ENCODE peak calls at places on chromosomes 13 and 19, in four cellular contexts. I, R, L and U are unnamed samples. For H3K4me1 and H3K9me3, the result is how much of the 10 kb centered on the place peaks cover.

GRCh38 chr19:51808333-51808986 is 13.5 kb downstream of the FPR3 start:
- DNase-seq in I (no peak), R (no peak), L (no peak), U (no peak)

GRCh38 chr13:106274551-106275208 is 260.8 kb downstream of the EFNB2 start:
- DNase-seq in I (no peak), R (no peak), L (no peak), U (no peak)

GRCh38 chr19:8503506-8503905 is 1.1 kb upstream of the PRAM1 start:
- DNase-seq in I (peak), R (peak), L (no peak), U (no peak)

GRCh38 chr13:43054803-43055802 is 31.7 kb downstream of the DNAJC15 start:
- DNase-seq in I (no peak), R (no peak), L (no peak), U (no peak)

GRCh38 chr13:50406831-50407230 is 391.6 kb downstream of the KCNRG start:
- DNase-seq in I (no peak), R (no peak), L (no peak), U (no peak)

GRCh38 chr19:1929051-1929742 is 11.8 kb upstream of the CSNK1G2 start:
- DNase-seq in I (peak), R (peak), L (peak), U (peak)

GRCh38 chr19:535017-535835 is 3.7 kb downstream of the CDC34 start:
- DNase-seq in I (no peak), R (no peak), L (no peak), U (no peak)

GRCh38 chr19:43799502-43800142 is 2.6 kb downstream of the LYPD5 start:
- DNase-seq in I (no peak), R (no peak), L (no peak), U (no peak)

GRCh38 chr19:47494211-47494547 is 10.2 kb upstream of the KPTN start:
- DNase-seq in I (no peak), R (peak), L (no peak), U (no peak)

GRCh38 chr13:28161370-28161769 is 23.0 kb downstream of the PAN3 start:
- DNase-seq in I (no peak), R (no peak), L (no peak), U (no peak)

GRCh38 chr13:83731113-83731512 is 151.2 kb downstream of the SLITRK1 start:
- DNase-seq in I (no peak), R (no peak), L (no peak), U (no peak)

GRCh38 chr13:67069117-67069767 is 160.9 kb downstream of the PCDH9 start:
- DNase-seq in I (no peak), R (no peak), L (no peak), U (no peak)

DNA sequence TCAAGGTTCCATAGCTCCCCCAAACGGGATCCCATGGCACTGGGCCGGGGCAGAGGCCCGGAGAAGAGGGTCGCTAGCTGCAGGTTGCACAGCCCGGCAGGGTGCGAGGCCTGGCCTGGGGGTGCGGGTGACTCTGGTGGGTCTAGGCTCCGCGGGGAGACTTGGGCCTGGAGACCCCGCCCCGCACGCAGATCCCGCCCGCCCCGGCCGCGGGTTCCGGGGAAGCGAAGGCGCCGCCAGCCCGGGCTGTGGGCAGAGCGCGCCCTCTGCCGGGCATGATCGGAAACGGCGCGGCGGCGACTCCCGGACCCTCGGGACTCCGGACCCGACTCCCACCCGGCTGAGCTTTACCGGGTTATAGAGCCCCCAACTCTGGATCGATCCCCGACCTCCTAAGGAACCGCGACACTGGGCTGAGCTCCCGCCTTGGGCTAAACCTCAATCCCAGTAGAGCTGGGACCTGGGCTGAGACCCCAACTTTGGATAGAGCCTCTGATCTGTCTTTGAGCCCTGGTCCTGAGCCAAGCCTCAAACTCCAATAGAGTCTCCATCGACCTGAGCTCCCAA is 3.1 kb upstream of the TNFAIP8L1 start:
- DNase-seq in I (peak), R (peak), L (peak), U (peak)
- H3K4me1 ChIP-seq in I (under half), R (under half), L (under half), U (under half)

DNA sequence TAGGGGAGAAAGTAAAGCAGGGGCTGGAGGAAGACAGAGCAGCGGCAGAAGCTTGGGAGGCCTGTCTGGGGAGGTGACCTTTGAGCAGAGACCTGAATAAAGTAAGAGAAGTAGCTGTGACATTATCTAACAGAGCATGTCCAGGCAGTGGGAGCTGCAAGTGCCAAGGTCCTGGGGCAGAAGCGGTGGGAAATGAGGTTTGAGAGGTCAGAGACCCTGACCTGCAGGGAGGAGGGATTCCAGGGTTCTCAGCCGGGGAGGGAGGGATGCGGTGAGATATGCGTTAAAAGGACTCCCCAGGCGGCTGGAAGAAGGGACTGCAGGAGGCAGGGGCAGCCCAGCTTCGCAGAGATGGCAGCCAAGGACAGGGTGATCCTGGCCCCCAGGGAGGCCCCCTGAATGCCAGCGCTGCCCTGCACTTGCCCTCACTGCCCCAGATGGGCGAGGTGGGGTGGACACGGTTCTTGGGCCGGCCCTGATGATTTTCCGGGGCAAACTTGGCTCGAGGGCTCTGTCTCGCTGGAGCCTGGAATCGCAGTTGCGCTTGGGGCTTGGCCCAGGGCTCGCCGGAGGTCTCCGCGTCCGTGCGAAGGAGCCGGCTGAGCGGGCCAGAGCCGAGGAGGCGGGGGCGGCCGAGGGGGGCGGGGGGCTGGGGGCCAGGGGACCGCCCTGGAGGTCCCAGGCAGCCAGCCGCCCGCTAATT is 3.2 kb downstream of the CRLF1 start:
- DNase-seq in I (no peak), R (no peak), L (no peak), U (no peak)
- H3K9me3 ChIP-seq in I (under half), R (under half), L (under half), U (under half)

GRCh38 chr19:5927439-5927821 is 13.4 kb downstream of the CAPS start:
- DNase-seq in I (no peak), R (no peak), L (no peak), U (no peak)
- H3K27ac ChIP-seq in I (peak), R (peak), L (peak), U (no peak)

GRCh38 chr19:3667037-3667638 is 33.1 kb downstream of the PIP5K1C start:
- DNase-seq in I (no peak), R (no peak), L (no peak), U (no peak)

GRCh38 chr19:3668331-3669133 is 31.7 kb downstream of the PIP5K1C start:
- DNase-seq in I (no peak), R (no peak), L (peak), U (no peak)

GRCh38 chr19:3669134-3669436 is 31.2 kb downstream of the PIP5K1C start:
- DNase-seq in I (no peak), R (no peak), L (no peak), U (no peak)

GRCh38 chr19:3665681-3666544 is 34.4 kb downstream of the PIP5K1C start:
- DNase-seq in I (peak), R (peak), L (no peak), U (peak)

GRCh38 chr19:3667766-3668165 is 32.5 kb downstream of the PIP5K1C start:
- DNase-seq in I (no peak), R (no peak), L (no peak), U (no peak)
- H3K4me1 ChIP-seq in I (under half), R (under half), L (under half), U (under half)

DNA sequence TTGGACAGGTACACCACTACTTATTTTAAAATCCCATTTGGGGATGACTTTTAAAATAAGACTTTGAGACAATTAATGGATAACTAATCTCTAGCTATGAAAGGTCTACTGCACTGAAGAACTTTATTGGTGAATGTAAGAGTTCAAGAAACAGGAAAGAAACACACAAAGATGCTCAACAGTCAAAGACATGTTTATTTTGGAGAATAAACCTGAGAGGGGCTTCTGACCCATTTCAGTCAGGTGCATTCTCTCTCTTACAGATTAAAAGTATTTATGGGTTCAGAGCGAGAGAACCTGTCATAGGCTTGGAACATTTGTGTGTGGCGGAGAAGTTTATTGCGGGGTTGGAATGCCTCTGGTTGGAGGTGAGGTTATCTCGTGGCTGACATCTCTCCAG is 94.3 kb upstream of the USP29 start:
- DNase-seq in I (no peak), R (no peak), L (no peak), U (no peak)
- H3K9me3 ChIP-seq in I (under half), R (half or more), L (under half), U (under half)

GRCh38 chr19:14375582-14376291 is 5.5 kb upstream of the ADGRE5 start:
- DNase-seq in I (no peak), R (no peak), L (no peak), U (no peak)
- H3K27ac ChIP-seq in I (peak), R (peak), L (peak), U (peak)